ENCODE peak calls at places on chromosomes 3 and 15, in seven cellular contexts. E is cardiac fibroblast; D is left ventricle myocardium inferior; Z is CD8-positive, alpha-beta memory T cell; Y is dorsolateral prefrontal cortex; U is endodermal cell; J is CD8-positive, alpha-beta T cell. T is an unnamed sample.

GRCh38 chr15:61116830-61117229 is 112.3 kb downstream of the RORA start:
- DNase-seq in E (no peak), D (no peak), Z (no peak), Y (no peak), U (no peak), J (no peak), T (no peak)

GRCh38 chr3:78887608-78888011 is 880.2 kb downstream of the ROBO1 start:
- DNase-seq in E (peak), D (no peak), Z (no peak), Y (no peak), U (no peak), J (no peak), T (no peak)

GRCh38 chr3:99825239-99825638 is 7.6 kb downstream of the CMSS1 start:
- DNase-seq in E (no peak), D (no peak), Z (no peak), Y (no peak), U (no peak), J (no peak), T (no peak)

GRCh38 chr15:100863406-100864198 is 16.0 kb upstream of the ALDH1A3 start:
- DNase-seq in E (peak), D (peak), Z (no peak), Y (peak), U (peak), J (no peak), T (no peak)

GRCh38 chr3:161069441-161070251 is 35.5 kb downstream of the B3GALNT1 start:
- DNase-seq in E (peak), D (no peak), Z (no peak), Y (no peak), U (no peak), J (no peak), T (no peak)

GRCh38 chr3:150059729-150060128 is 89.0 kb upstream of the PFN2 start:
- DNase-seq in E (no peak), D (no peak), Z (no peak), Y (no peak), U (no peak), J (no peak), T (no peak)

GRCh38 chr3:197974016-197974415 is 14.0 kb downstream of the LMLN start:
- DNase-seq in E (no peak), D (no peak), Z (no peak), Y (no peak), U (no peak), J (no peak), T (no peak)

GRCh38 chr3:115146032-115146417 is 1.1 kb downstream of the ZBTB20 start:
- DNase-seq in E (peak), D (no peak), Z (peak), Y (no peak), U (peak), J (no peak), T (peak)

DNA sequence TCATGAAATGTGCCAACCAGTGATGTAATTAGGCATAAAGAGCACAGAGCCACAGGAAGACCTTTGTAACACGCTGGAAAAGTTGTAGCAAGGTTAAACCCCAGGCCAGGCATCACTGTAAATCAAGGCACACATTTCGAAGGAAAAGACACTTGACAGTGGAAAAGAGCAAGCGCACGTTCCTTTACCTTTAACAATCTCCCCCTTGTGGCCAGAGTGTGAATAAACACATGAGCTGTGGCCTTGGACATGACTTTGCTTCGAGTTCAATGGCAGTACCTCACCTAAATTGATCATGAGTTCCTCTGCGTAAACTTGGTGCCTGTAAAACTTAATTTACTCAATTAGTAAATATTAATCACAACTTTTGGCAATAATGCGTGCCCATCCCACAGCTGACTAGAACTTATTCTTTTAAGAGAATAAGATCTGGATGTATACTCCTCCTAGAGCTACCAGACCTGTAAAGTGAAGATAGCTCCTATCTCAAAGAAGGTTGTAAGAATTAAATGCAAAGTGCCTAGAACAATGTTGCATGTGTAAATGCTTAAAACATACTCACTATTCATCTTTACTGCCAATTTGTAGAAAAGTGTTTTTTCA is 757.0 kb upstream of the NECTIN3 start:
- DNase-seq in E (peak), D (no peak), Z (peak), Y (peak), U (peak), J (peak), T (peak)
- H3K4me3 ChIP-seq in E (no peak), D (no peak), Z (no peak), Y (no peak), U (no peak), J (no peak), T (no peak)

GRCh38 chr3:139691619-139692018 is 13.8 kb upstream of the NMNAT3 start:
- DNase-seq in E (no peak), D (no peak), Z (no peak), Y (no peak), U (no peak), J (no peak), T (no peak)

GRCh38 chr3:139686624-139687023 is 8.9 kb upstream of the NMNAT3 start:
- DNase-seq in E (no peak), D (no peak), Z (no peak), Y (no peak), U (no peak), J (no peak), T (no peak)

GRCh38 chr3:139689122-139689521 is 11.3 kb upstream of the NMNAT3 start:
- DNase-seq in E (no peak), D (no peak), Z (no peak), Y (no peak), U (no peak), J (no peak), T (no peak)

GRCh38 chr3:139686206-139686605 is 8.4 kb upstream of the NMNAT3 start:
- DNase-seq in E (no peak), D (no peak), Z (no peak), Y (no peak), U (no peak), J (no peak), T (no peak)
- H3K4me3 ChIP-seq in E (no peak), D (no peak), Z (no peak), Y (no peak), U (no peak), J (no peak), T (no peak)

GRCh38 chr15:40310001-40310959 is 2.5 kb upstream of the PLCB2 start:
- DNase-seq in E (peak), D (peak), Z (peak), Y (peak), U (peak), J (no peak), T (peak)

GRCh38 chr15:40306908-40307307 is 827 bp downstream of the PLCB2 start:
- DNase-seq in E (no peak), D (no peak), Z (no peak), Y (no peak), U (no peak), J (no peak), T (no peak)

GRCh38 chr15:40309344-40309862 is 1.7 kb upstream of the PLCB2 start:
- DNase-seq in E (no peak), D (no peak), Z (no peak), Y (no peak), U (no peak), J (no peak), T (no peak)

GRCh38 chr15:40307421-40308165 is at the start of gene PLCB2:
- DNase-seq in E (no peak), D (peak), Z (peak), Y (no peak), U (peak), J (peak), T (peak)

GRCh38 chr15:40308844-40309189 is 1.1 kb upstream of the PLCB2 start:
- DNase-seq in E (no peak), D (no peak), Z (no peak), Y (no peak), U (no peak), J (no peak), T (no peak)
- H3K4me3 ChIP-seq in E (no peak), D (no peak), Z (peak), Y (peak), U (no peak), J (peak), T (no peak)

GRCh38 chr3:127690823-127691452 is 18.2 kb downstream of the ABTB1 start:
- DNase-seq in E (peak), D (peak), Z (no peak), Y (no peak), U (peak), J (no peak), T (peak)
- H3K4me3 ChIP-seq in E (no peak), D (no peak), Z (no peak), Y (no peak), U (no peak), J (no peak), T (no peak)

DNA sequence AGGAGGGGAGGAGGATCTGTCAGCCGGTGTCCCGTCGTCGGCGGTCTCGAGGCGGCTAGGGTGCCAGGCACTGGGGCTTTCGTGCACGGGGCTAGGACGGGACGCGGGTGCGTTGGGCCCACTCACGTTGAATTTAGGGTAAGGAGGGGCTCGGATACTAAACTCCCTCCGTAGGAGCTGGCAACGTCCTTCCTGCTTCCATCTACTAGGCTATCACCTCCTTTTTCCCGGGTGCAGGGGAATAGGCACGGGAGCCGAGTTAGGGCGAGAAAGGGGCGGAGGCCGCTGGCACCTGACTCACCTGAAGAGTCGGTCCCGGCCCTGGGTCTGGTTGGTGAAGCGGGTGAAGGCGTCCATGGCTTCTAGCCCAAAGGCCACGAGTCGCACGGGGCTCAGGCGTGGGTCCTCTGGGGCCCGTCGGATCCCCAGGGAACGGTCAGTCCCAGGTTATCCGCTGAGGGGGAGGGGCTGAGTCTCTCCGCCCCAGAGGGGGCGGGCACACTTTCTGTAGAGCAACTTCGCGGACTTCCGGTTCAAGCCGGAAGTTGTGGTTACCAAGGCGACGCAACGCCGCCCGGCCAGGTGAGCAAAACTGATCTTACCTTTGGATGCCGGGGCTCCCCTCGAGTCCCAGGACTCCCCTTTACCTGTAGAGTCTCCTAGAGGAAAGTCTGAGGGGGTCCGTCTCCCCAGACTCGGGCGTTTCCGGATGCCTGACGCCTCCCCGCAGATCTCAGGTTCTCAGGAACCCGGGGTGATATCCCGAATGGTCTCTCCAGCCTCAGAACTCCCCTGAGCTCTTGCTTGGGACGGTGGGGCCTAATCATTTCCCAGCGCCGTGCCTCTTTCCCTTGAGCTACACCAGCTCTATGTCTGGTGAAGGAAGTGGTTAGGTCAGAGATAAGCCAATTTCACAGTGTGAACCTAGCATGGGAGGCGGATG is at the start of the genes PEX11A and WDR93:
- DNase-seq in E (peak), D (peak), Z (peak), Y (peak), U (peak), J (peak), T (peak)
- H3K4me3 ChIP-seq in E (peak), D (peak), Z (peak), Y (peak), U (peak), J (peak), T (peak)

GRCh38 chr15:98548172-98548971 is 100.0 kb upstream of the IGF1R start:
- DNase-seq in E (peak), D (peak), Z (no peak), Y (peak), U (peak), J (no peak), T (peak)
- H3K4me3 ChIP-seq in E (peak), D (peak), Z (peak), Y (peak), U (peak), J (peak), T (peak)

GRCh38 chr15:29139540-29140459 is 129.8 kb downstream of the NSMCE3 start:
- DNase-seq in E (peak), D (no peak), Z (peak), Y (no peak), U (peak), J (peak), T (peak)
- H3K4me3 ChIP-seq in E (no peak), D (peak), Z (no peak), Y (peak), U (no peak), J (no peak), T (no peak)

GRCh38 chr3:50245831-50246516 is 10.0 kb downstream of the GNAI2 start:
- DNase-seq in E (peak), D (peak), Z (peak), Y (peak), U (peak), J (peak), T (peak)
- H3K4me3 ChIP-seq in E (peak), D (peak), Z (peak), Y (peak), U (peak), J (peak), T (peak)

DNA sequence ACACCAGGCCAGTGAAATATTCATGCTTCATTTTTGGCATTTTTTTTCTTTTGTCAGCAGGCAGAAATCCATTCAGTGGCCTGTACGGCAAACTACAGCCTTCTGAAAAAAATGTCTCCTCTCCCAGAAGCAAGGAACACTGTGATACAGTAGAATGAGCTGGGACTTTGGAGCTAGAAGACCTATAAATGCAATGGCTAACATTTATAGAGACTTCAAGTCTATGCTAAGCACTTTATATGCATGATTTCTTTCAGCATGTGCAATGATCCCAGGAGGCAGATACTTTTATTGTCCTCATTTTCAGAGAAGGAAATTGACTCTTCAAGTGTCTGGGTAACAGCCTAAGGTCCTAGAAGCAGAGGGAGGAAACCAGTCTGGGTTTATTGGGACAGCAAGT is 141.0 kb downstream of the ALDH1A2 start:
- DNase-seq in E (no peak), D (no peak), Z (no peak), Y (no peak), U (no peak), J (no peak), T (no peak)
- H3K4me3 ChIP-seq in E (no peak), D (no peak), Z (no peak), Y (no peak), U (no peak), J (no peak), T (no peak)

DNA sequence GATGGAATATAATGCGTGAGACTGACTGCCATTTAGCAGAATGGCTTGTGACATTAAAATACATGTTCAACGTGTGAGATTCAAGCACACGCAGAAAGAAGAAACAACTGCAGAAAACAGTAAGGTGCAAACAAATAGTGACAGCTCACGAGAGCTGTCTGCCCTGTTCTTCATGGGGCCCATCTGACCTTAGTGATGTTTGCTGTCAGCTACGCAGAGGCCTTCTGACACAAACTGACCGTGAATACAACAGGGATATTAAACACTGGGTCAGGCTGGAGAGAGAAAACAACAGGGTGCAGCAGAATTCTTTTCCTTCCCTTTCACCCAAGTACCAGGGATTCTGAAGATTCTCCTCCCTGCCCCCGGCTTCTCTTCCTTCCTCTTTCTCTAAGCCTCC is 2.2 kb downstream of the TNFAIP8L3 start:
- DNase-seq in E (no peak), D (no peak), Z (no peak), Y (no peak), U (no peak), J (no peak), T (no peak)
- H3K4me3 ChIP-seq in E (peak), D (no peak), Z (no peak), Y (peak), U (no peak), J (no peak), T (no peak)

T was measured in testis.